ENCODE peak calls at places on chromosomes 16 and 17, in four cellular contexts. W, I, T and A are unnamed samples.

GRCh38 chr16:20364051-20364450 is 11.5 kb upstream of the UMOD start:
- DNase-seq in W (no peak), I (no peak), T (no peak), A (no peak)

GRCh38 chr17:64499805-64500486 is 3.1 kb upstream of the POLG2 start:
- DNase-seq in W (no peak), I (no peak), T (no peak), A (no peak)

GRCh38 chr16:57501492-57501891 is 15.2 kb upstream of the DOK4 start:
- DNase-seq in W (no peak), I (no peak), T (no peak), A (no peak)

GRCh38 chr17:68054296-68054900 is 18.9 kb downstream of the KPNA2 start:
- DNase-seq in W (no peak), I (no peak), T (no peak), A (no peak)

GRCh38 chr16:86555763-86556130 is 712 bp upstream of the MTHFSD start:
- DNase-seq in W (no peak), I (no peak), T (no peak), A (no peak)

GRCh38 chr17:36198831-36199465 is 2.4 kb upstream of the CCL3L1 start:
- DNase-seq in W (no peak), I (no peak), T (no peak), A (no peak)

GRCh38 chr16:1289480-1289872 is 20.0 kb upstream of the UBE2I start:
- DNase-seq in W (no peak), I (no peak), T (no peak), A (no peak)

GRCh38 chr17:14320734-14321475 is 20.0 kb downstream of the HS3ST3B1 start:
- DNase-seq in W (no peak), I (no peak), T (no peak), A (no peak)

GRCh38 chr17:64783556-64784352 is 121.6 kb upstream of the SMURF2 start:
- DNase-seq in W (no peak), I (no peak), T (no peak), A (no peak)

GRCh38 chr16:68116256-68116853 is 31.2 kb downstream of the NFATC3 start:
- DNase-seq in W (no peak), I (no peak), T (no peak), A (no peak)

GRCh38 chr16:81277681-81278080 is 37.1 kb upstream of the GAN start:
- DNase-seq in W (no peak), I (no peak), T (no peak), A (no peak)

GRCh38 chr17:29590261-29590978 is 972 bp upstream of the GIT1 start:
- DNase-seq in W (no peak), I (no peak), T (no peak), A (no peak)

GRCh38 chr17:36524428-36524876 is 10.2 kb downstream of the MYO19 start:
- DNase-seq in W (no peak), I (no peak), T (no peak), A (no peak)

GRCh38 chr16:30941600-30942420 is 7.1 kb upstream of the ORAI3 start:
- DNase-seq in W (no peak), I (peak), T (peak), A (peak)
- TF ChIP-seq TAF1 in W (no peak), I (peak), T (no peak), A (no peak)

GRCh38 chr17:46819906-46820351 is 1.4 kb upstream of the WNT3 start:
- DNase-seq in W (no peak), I (no peak), T (no peak), A (no peak)

GRCh38 chr17:46821482-46822387 is 3.2 kb upstream of the WNT3 start:
- DNase-seq in W (no peak), I (no peak), T (no peak), A (no peak)

GRCh38 chr17:46822388-46822921 is 4.0 kb upstream of the WNT3 start:
- DNase-seq in W (no peak), I (no peak), T (no peak), A (no peak)

GRCh38 chr17:46818929-46819859 is 702 bp upstream of the WNT3 start:
- DNase-seq in W (no peak), I (no peak), T (no peak), A (peak)

GRCh38 chr17:46820592-46821450 is 2.3 kb upstream of the WNT3 start:
- DNase-seq in W (no peak), I (no peak), T (no peak), A (no peak)
- TF ChIP-seq POLR2AphosphoS5 in W (no peak), I (no peak), T (no peak), A (no peak)

GRCh38 chr16:2471653-2472487 is 773 bp downstream of the NTN3 start:
- DNase-seq in W (no peak), I (no peak), T (no peak), A (no peak)
- TF ChIP-seq TAF1 in W (no peak), I (no peak), T (no peak), A (no peak)

DNA sequence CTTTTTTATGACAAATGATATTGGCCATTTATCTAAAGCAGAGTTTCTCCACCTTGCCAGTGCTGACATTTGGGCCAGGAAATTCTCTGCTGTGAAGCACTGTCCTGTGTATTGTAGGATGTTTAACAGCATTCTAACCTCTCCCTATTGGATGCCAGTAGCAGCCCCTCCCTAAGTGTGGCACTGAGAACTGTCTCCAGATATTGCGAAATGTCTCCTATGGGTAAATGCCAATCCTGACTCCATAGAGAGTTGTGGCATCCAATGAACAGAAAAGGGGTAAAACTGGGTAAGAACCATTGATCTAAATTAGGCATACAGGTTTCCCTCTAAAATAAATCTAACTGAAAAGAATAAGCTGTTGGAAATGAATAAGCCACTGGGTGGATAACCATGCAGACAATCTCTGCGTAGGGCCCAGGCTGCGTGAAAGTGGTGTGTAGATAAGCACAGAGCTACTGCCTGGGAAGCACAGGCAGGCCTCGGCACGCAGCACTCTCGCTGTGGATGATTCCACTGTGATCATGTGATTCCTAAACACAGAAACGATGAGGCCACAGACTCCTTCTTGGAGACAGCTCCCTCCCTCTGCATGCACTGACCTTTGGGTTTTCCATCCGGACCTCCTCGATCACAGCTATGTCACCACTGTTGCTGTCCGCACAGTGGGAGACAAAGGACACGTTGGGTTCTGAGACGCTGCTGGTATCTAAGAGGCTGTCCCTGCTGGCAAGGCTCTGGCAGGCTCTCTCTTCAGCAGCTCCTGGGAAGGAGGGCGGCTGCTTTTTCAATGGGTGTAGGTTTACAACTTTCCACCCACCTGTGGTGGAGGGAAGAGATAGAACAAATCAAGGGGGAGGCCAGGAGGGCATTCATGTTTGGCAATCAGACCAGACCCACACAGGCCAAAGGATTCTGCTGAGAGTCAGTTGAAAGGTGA is 44.1 kb downstream of the GTF3C1 start:
- DNase-seq in W (no peak), I (no peak), T (no peak), A (no peak)
- TF ChIP-seq POLR2AphosphoS5 in W (no peak), I (no peak), T (no peak), A (no peak)

DNA sequence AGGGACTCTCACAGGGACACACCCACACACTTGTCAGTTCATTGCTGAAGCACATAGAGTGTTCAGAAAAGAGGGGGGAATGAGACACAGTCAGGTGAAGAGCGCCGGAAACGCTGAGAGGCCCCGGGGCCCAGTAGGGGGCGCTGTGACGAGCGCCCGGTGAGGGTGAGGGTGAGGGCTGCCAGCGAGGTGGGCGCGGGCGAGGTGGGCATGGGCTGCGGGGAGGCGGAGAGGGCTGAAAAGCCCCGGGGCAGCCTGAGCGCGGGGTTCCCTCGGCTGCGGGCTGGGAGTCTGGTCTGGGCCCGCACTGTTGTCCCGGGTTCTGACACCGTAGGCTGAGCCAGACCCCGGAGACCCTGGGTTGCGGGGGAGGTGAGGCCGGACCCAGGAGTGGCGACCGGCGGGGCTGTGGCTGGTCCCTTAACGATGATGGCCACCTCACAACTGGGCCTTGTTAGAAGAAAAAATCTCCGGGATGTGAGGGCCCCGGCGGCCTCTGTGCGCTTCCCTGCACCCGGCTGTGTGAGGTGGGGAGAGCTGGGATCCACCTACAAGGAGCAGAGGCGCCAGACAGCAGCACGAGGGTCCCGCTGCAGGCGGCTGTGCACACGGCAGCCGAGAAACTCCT is 91.4 kb downstream of the C16orf78 start:
- DNase-seq in W (no peak), I (no peak), T (peak), A (peak)
- TF ChIP-seq TAF1 in W (no peak), I (no peak), T (no peak), A (no peak)

GRCh38 chr17:55765472-55765871 is 14.6 kb downstream of the PCTP start:
- DNase-seq in W (no peak), I (no peak), T (no peak), A (no peak)

GRCh38 chr17:55764610-55765009 is 13.8 kb downstream of the PCTP start:
- DNase-seq in W (no peak), I (no peak), T (no peak), A (no peak)

GRCh38 chr17:55760643-55761355 is 9.9 kb downstream of the PCTP start:
- DNase-seq in W (no peak), I (no peak), T (no peak), A (no peak)

GRCh38 chr17:55762086-55762858 is 11.4 kb downstream of the PCTP start:
- DNase-seq in W (no peak), I (peak), T (no peak), A (no peak)

GRCh38 chr17:55763856-55764255 is 13.0 kb downstream of the PCTP start:
- DNase-seq in W (no peak), I (no peak), T (no peak), A (no peak)
- TF ChIP-seq POLR2AphosphoS5 in W (no peak), I (no peak), T (no peak), A (no peak)

DNA sequence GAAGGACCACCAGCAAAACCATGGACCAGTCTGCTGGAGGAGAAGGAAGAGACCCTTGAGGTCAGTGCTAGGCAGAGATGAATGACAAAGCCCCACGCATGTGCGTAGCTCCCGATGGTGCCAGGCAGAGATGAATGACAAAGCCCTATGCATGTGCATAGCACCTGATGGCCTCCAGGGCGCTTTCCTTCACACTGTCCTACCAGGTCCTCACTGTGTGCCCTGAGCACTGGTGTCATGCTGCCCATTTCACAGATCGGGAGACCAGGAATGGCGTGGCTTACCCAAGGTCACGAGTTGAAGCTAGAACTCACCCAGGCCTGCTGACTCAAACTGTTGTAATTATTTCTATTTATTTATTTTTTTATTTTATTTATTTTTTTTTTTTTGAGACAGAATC is 149.6 kb downstream of the KATNIP start:
- DNase-seq in W (no peak), I (no peak), T (no peak), A (no peak)
- TF ChIP-seq TAF1 in W (no peak), I (no peak), T (no peak), A (no peak)